ENCODE peak calls at places on chromosomes 11 and 22, in four cellular contexts. P is SK-N-SH, R is GM23338, B is PC-9. L is an unnamed sample. For H3K9me2, the result is how much of the 10 kb centered on the place peaks cover.

GRCh38 chr22:24380220-24381218 is 46.9 kb upstream of the ADORA2A start:
- DNase-seq in P (no peak), R (no peak), B (no peak), L (no peak)

GRCh38 chr11:61534901-61535839 is 26.6 kb downstream of the LRRC10B start:
- DNase-seq in P (no peak), R (no peak), B (no peak), L (no peak)

GRCh38 chr11:103537904-103538502 is 428.8 kb downstream of the DYNC2H1 start:
- DNase-seq in P (peak), R (peak), B (no peak), L (no peak)

GRCh38 chr11:16606784-16607674 is 131.4 kb upstream of the C11orf58 start:
- DNase-seq in P (peak), R (peak), B (no peak), L (no peak)

GRCh38 chr11:3194016-3194816 is 24.4 kb downstream of the MRGPRG start:
- DNase-seq in P (no peak), R (no peak), B (no peak), L (no peak)

GRCh38 chr11:99068832-99069231 is 48.1 kb downstream of the CNTN5 start:
- DNase-seq in P (no peak), R (no peak), B (no peak), L (no peak)

GRCh38 chr11:61148016-61148640 is 13.1 kb downstream of the VPS37C start:
- DNase-seq in P (no peak), R (no peak), B (no peak), L (no peak)

GRCh38 chr11:131137046-131137445 is 220.8 kb upstream of the SNX19 start:
- DNase-seq in P (no peak), R (no peak), B (no peak), L (no peak)

GRCh38 chr11:119222308-119222707 is 16.2 kb downstream of the CBL start:
- DNase-seq in P (peak), R (no peak), B (no peak), L (no peak)

GRCh38 chr11:65794570-65795510 is 8.0 kb downstream of the OVOL1 start:
- DNase-seq in P (no peak), R (no peak), B (no peak), L (no peak)

GRCh38 chr11:84686726-84687125 is 940.4 kb downstream of the DLG2 start:
- DNase-seq in P (no peak), R (peak), B (no peak), L (no peak)

GRCh38 chr22:33049125-33049729 is 9.0 kb downstream of the SYN3 start:
- DNase-seq in P (peak), R (peak), B (peak), L (peak)

GRCh38 chr11:81644239-81644840 is 1089.3 kb downstream of the FAM181B start:
- DNase-seq in P (peak), R (peak), B (peak), L (peak)

GRCh38 chr22:43148581-43148980 is 2.8 kb upstream of the TSPO start:
- DNase-seq in P (no peak), R (no peak), B (no peak), L (peak)

GRCh38 chr11:6200975-6201374 is 2.0 kb downstream of the OR52W1 start:
- DNase-seq in P (no peak), R (no peak), B (no peak), L (no peak)

DNA sequence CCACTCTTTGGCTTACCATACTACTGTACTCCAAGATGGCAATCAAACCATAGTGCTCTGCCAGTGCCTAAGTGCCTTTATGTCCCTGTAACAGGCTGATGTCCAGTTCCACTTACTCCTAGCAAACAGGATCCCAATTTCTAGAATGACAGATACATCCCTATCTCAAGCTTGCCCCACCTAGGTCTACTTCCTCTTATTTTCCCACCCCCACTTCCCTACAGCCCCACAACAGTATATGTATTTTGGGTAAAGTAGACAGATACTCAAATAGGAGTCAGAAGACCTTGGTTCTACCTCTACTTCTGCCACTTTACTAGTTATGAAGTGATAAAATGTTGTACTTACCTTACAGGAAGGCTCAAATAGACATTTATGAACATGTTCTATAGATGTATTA is 24.1 kb downstream of the SIK3 start:
- DNase-seq in P (no peak), R (no peak), B (no peak), L (no peak)
- H3K9me2 ChIP-seq in P (under half), R (under half), B (under half), L (under half)

GRCh38 chr11:76688146-76688545 is 17.6 kb upstream of the LRRC32 start:
- DNase-seq in P (no peak), R (no peak), B (no peak), L (no peak)
- H3K9me2 ChIP-seq in P (under half), R (under half), B (under half), L (under half)

GRCh38 chr11:44468338-44468988 is 97.0 kb upstream of the CD82 start:
- DNase-seq in P (no peak), R (no peak), B (no peak), L (no peak)
- H3K9me2 ChIP-seq in P (under half), R (under half), B (under half), L (under half)

GRCh38 chr11:56688554-56688953 is 10.3 kb upstream of the OR9G1 start:
- DNase-seq in P (no peak), R (no peak), B (no peak), L (no peak)

GRCh38 chr11:56698795-56699194 is at the start of gene OR9G1:
- DNase-seq in P (no peak), R (no peak), B (no peak), L (no peak)

GRCh38 chr11:56693428-56693827 is 5.5 kb upstream of the OR9G1 start:
- DNase-seq in P (no peak), R (no peak), B (no peak), L (no peak)
- H3K9me2 ChIP-seq in P (under half), R (under half), B (under half), L (under half)

DNA sequence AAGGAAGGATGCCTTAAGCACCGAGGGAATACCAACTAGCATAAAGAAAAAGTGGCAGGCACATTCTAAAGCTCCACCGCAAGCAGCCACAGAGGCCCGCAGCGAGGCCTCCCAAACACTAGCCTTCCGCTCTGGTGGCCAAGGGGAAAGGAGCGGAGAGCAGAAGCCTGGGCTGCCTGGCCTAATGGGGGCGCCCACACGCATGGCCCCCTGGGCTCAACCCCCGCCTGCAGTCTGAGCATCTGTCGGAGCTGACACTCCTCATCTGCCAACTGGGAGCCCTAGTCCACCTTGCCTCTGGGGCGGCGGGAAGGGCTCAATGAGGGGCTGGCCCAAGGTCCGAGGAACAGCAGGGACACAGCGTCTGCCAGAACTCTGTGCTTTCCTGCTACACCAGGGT is 50.1 kb upstream of the WNT11 start:
- DNase-seq in P (no peak), R (peak), B (no peak), L (no peak)
- H3K9me2 ChIP-seq in P (under half), R (under half), B (under half), L (under half)

L was measured in OCI-LY7.